ENCODE peak calls at places on chromosomes 4 and X, in eight cellular contexts. One of them, this sample, is unnamed.

GRCh38 chr4:188023682-188024081 is 28.1 kb downstream of the ZFP42 start:
- DNase-seq in central memory CD4-positive, alpha-beta T cell: no peak
- DNase-seq in NCI-H69: no peak
- DNase-seq in T-helper 1 cell: no peak
- DNase-seq in neural crest cell: no peak
- DNase-seq in anterior cingulate cortex: no peak
- DNase-seq in COR-L47: no peak
- DNase-seq in ACHN: no peak
- DNase-seq in this sample: no peak

GRCh38 chrX:66638591-66639500 is at the start of gene EDA2R:
- DNase-seq in ACHN: peak
- DNase-seq in neural crest cell: peak
- DNase-seq in anterior cingulate cortex: no peak
- DNase-seq in central memory CD4-positive, alpha-beta T cell: peak
- DNase-seq in COR-L47: no peak
- DNase-seq in NCI-H69: no peak
- DNase-seq in T-helper 1 cell: no peak
- DNase-seq in this sample: no peak

GRCh38 chr4:15654556-15655222 is 468 bp downstream of the FBXL5 start:
- DNase-seq in COR-L47: peak
- DNase-seq in T-helper 1 cell: peak
- DNase-seq in neural crest cell: peak
- DNase-seq in NCI-H69: peak
- DNase-seq in central memory CD4-positive, alpha-beta T cell: no peak
- DNase-seq in ACHN: peak
- DNase-seq in anterior cingulate cortex: peak
- DNase-seq in this sample: no peak

GRCh38 chrX:111447298-111447697 is 35.3 kb upstream of the DCX start:
- DNase-seq in anterior cingulate cortex: no peak
- DNase-seq in COR-L47: peak
- DNase-seq in NCI-H69: peak
- DNase-seq in central memory CD4-positive, alpha-beta T cell: no peak
- DNase-seq in T-helper 1 cell: no peak
- DNase-seq in neural crest cell: peak
- DNase-seq in ACHN: peak
- DNase-seq in this sample: no peak

GRCh38 chr4:100848865-100849264 is 331.0 kb upstream of the EMCN start:
- DNase-seq in COR-L47: peak
- DNase-seq in NCI-H69: peak
- DNase-seq in anterior cingulate cortex: no peak
- DNase-seq in neural crest cell: no peak
- DNase-seq in T-helper 1 cell: no peak
- DNase-seq in central memory CD4-positive, alpha-beta T cell: no peak
- DNase-seq in ACHN: no peak
- DNase-seq in this sample: no peak

GRCh38 chr4:169013396-169013795 is 3.3 kb upstream of the CBR4 start:
- DNase-seq in ACHN: no peak
- DNase-seq in neural crest cell: no peak
- DNase-seq in central memory CD4-positive, alpha-beta T cell: no peak
- DNase-seq in T-helper 1 cell: no peak
- DNase-seq in NCI-H69: no peak
- DNase-seq in anterior cingulate cortex: no peak
- DNase-seq in COR-L47: no peak
- DNase-seq in this sample: no peak

GRCh38 chr4:6391852-6392188 is 80.6 kb downstream of the PPP2R2C start:
- DNase-seq in neural crest cell: no peak
- DNase-seq in ACHN: peak
- DNase-seq in NCI-H69: no peak
- DNase-seq in COR-L47: no peak
- DNase-seq in T-helper 1 cell: no peak
- DNase-seq in central memory CD4-positive, alpha-beta T cell: no peak
- DNase-seq in anterior cingulate cortex: no peak
- DNase-seq in this sample: no peak

GRCh38 chr4:3303445-3303824 is 10.6 kb downstream of the RGS12 start:
- DNase-seq in neural crest cell: no peak
- DNase-seq in T-helper 1 cell: no peak
- DNase-seq in COR-L47: no peak
- DNase-seq in anterior cingulate cortex: no peak
- DNase-seq in ACHN: no peak
- DNase-seq in central memory CD4-positive, alpha-beta T cell: no peak
- DNase-seq in NCI-H69: no peak
- DNase-seq in this sample: no peak

GRCh38 chr4:14225683-14226207 is 598.2 kb upstream of the BOD1L1 start:
- DNase-seq in ACHN: no peak
- DNase-seq in anterior cingulate cortex: no peak
- DNase-seq in central memory CD4-positive, alpha-beta T cell: no peak
- DNase-seq in COR-L47: peak
- DNase-seq in NCI-H69: peak
- DNase-seq in T-helper 1 cell: no peak
- DNase-seq in neural crest cell: no peak
- DNase-seq in this sample: no peak

GRCh38 chr4:36476135-36476534 is 194.7 kb downstream of the DTHD1 start:
- DNase-seq in anterior cingulate cortex: no peak
- DNase-seq in central memory CD4-positive, alpha-beta T cell: no peak
- DNase-seq in COR-L47: no peak
- DNase-seq in NCI-H69: no peak
- DNase-seq in neural crest cell: no peak
- DNase-seq in T-helper 1 cell: no peak
- DNase-seq in ACHN: no peak
- DNase-seq in this sample: no peak

GRCh38 chr4:17589355-17589754 is 12.4 kb downstream of the LAP3 start:
- DNase-seq in NCI-H69: no peak
- DNase-seq in T-helper 1 cell: no peak
- DNase-seq in ACHN: no peak
- DNase-seq in central memory CD4-positive, alpha-beta T cell: no peak
- DNase-seq in COR-L47: no peak
- DNase-seq in anterior cingulate cortex: no peak
- DNase-seq in neural crest cell: no peak
- DNase-seq in this sample: no peak

GRCh38 chr4:128571747-128572146 is 237.8 kb upstream of the JADE1 start:
- DNase-seq in anterior cingulate cortex: no peak
- DNase-seq in NCI-H69: peak
- DNase-seq in central memory CD4-positive, alpha-beta T cell: no peak
- DNase-seq in COR-L47: no peak
- DNase-seq in ACHN: peak
- DNase-seq in T-helper 1 cell: no peak
- DNase-seq in neural crest cell: no peak
- DNase-seq in this sample: no peak

GRCh38 chr4:153205757-153206156 is 1.5 kb downstream of the TRIM2 start:
- DNase-seq in ACHN: no peak
- DNase-seq in NCI-H69: no peak
- DNase-seq in anterior cingulate cortex: no peak
- DNase-seq in central memory CD4-positive, alpha-beta T cell: peak
- DNase-seq in T-helper 1 cell: no peak
- DNase-seq in COR-L47: no peak
- DNase-seq in neural crest cell: no peak
- DNase-seq in this sample: no peak

GRCh38 chr4:144721994-144722393 is 76.0 kb downstream of the HHIP start:
- DNase-seq in central memory CD4-positive, alpha-beta T cell: no peak
- DNase-seq in T-helper 1 cell: no peak
- DNase-seq in anterior cingulate cortex: no peak
- DNase-seq in NCI-H69: no peak
- DNase-seq in ACHN: no peak
- DNase-seq in neural crest cell: no peak
- DNase-seq in COR-L47: no peak
- DNase-seq in this sample: no peak

GRCh38 chrX:116204947-116205346 is 34.4 kb downstream of the AGTR2 start:
- DNase-seq in COR-L47: peak
- DNase-seq in ACHN: peak
- DNase-seq in central memory CD4-positive, alpha-beta T cell: no peak
- DNase-seq in neural crest cell: no peak
- DNase-seq in NCI-H69: peak
- DNase-seq in T-helper 1 cell: no peak
- DNase-seq in anterior cingulate cortex: no peak
- DNase-seq in this sample: no peak

GRCh38 chrX:112840382-112841113 is at the start of gene AMOT:
- DNase-seq in NCI-H69: peak
- DNase-seq in COR-L47: no peak
- DNase-seq in central memory CD4-positive, alpha-beta T cell: peak
- DNase-seq in T-helper 1 cell: peak
- DNase-seq in anterior cingulate cortex: peak
- DNase-seq in ACHN: peak
- DNase-seq in neural crest cell: peak
- DNase-seq in this sample: peak

GRCh38 chr4:152778656-152779512 is 646 bp downstream of the TIGD4 start:
- DNase-seq in anterior cingulate cortex: no peak
- DNase-seq in COR-L47: no peak
- DNase-seq in central memory CD4-positive, alpha-beta T cell: peak
- DNase-seq in ACHN: peak
- DNase-seq in neural crest cell: peak
- DNase-seq in NCI-H69: peak
- DNase-seq in T-helper 1 cell: no peak
- DNase-seq in this sample: peak

GRCh38 chrX:135625995-135626394 is 87.4 kb upstream of the CT45A1 start:
- DNase-seq in neural crest cell: no peak
- DNase-seq in anterior cingulate cortex: no peak
- DNase-seq in NCI-H69: peak
- DNase-seq in T-helper 1 cell: no peak
- DNase-seq in central memory CD4-positive, alpha-beta T cell: no peak
- DNase-seq in COR-L47: no peak
- DNase-seq in ACHN: peak
- DNase-seq in this sample: no peak

GRCh38 chr4:151418856-151419255 is 9.9 kb downstream of the FHIP1A start:
- DNase-seq in T-helper 1 cell: no peak
- DNase-seq in anterior cingulate cortex: no peak
- DNase-seq in neural crest cell: no peak
- DNase-seq in central memory CD4-positive, alpha-beta T cell: no peak
- DNase-seq in NCI-H69: no peak
- DNase-seq in ACHN: no peak
- DNase-seq in COR-L47: no peak
- DNase-seq in this sample: no peak

GRCh38 chr4:185358514-185359433 is 37.0 kb downstream of the LRP2BP start:
- DNase-seq in ACHN: no peak
- DNase-seq in COR-L47: no peak
- DNase-seq in NCI-H69: no peak
- DNase-seq in T-helper 1 cell: no peak
- DNase-seq in neural crest cell: no peak
- DNase-seq in central memory CD4-positive, alpha-beta T cell: no peak
- DNase-seq in anterior cingulate cortex: no peak
- DNase-seq in this sample: no peak

GRCh38 chr4:150569384-150569987 is 12.5 kb upstream of the MAB21L2 start:
- DNase-seq in COR-L47: no peak
- DNase-seq in T-helper 1 cell: no peak
- DNase-seq in central memory CD4-positive, alpha-beta T cell: no peak
- DNase-seq in NCI-H69: peak
- DNase-seq in anterior cingulate cortex: no peak
- DNase-seq in ACHN: peak
- DNase-seq in neural crest cell: no peak
- DNase-seq in this sample: no peak

GRCh38 chr4:27357283-27357682 is 496.6 kb downstream of the STIM2 start:
- DNase-seq in NCI-H69: peak
- DNase-seq in neural crest cell: no peak
- DNase-seq in T-helper 1 cell: no peak
- DNase-seq in ACHN: peak
- DNase-seq in COR-L47: peak
- DNase-seq in anterior cingulate cortex: no peak
- DNase-seq in central memory CD4-positive, alpha-beta T cell: no peak
- DNase-seq in this sample: no peak

GRCh38 chr4:70269674-70270073 is 27.3 kb downstream of the CSN3 start:
- DNase-seq in T-helper 1 cell: no peak
- DNase-seq in central memory CD4-positive, alpha-beta T cell: no peak
- DNase-seq in COR-L47: no peak
- DNase-seq in ACHN: peak
- DNase-seq in NCI-H69: peak
- DNase-seq in anterior cingulate cortex: no peak
- DNase-seq in neural crest cell: no peak
- DNase-seq in this sample: no peak

GRCh38 chr4:3310301-3311094 is 17.7 kb downstream of the RGS12 start:
- DNase-seq in T-helper 1 cell: no peak
- DNase-seq in neural crest cell: no peak
- DNase-seq in ACHN: no peak
- DNase-seq in NCI-H69: no peak
- DNase-seq in central memory CD4-positive, alpha-beta T cell: no peak
- DNase-seq in anterior cingulate cortex: no peak
- DNase-seq in COR-L47: no peak
- DNase-seq in this sample: no peak